ENCODE peak calls at places on chromosomes 13 and 19, in nine cellular contexts. V is left ventricle myocardium inferior, J is IMR-90, P is skeletal muscle cell, L is cardiac muscle cell, Z is AG09309, I is SK-N-SH, X is dorsolateral prefrontal cortex, H is DND-41. C is an unnamed sample.

GRCh38 chr19:4409123-4409933 is 6.9 kb downstream of the CHAF1A start:
- DNase-seq in I (no peak), P (no peak), V (no peak), H (no peak), L (no peak), Z (no peak), X (no peak), J (no peak), C (no peak)

GRCh38 chr19:55018633-55019032 is 19.4 kb downstream of the GP6 start:
- DNase-seq in I (no peak), X (no peak), Z (no peak), J (no peak), H (no peak), V (no peak), P (no peak), L (no peak), C (no peak)

GRCh38 chr19:5514001-5514400 is 53.8 kb downstream of the TINCR start:
- DNase-seq in I (no peak), V (no peak), L (no peak), X (no peak), Z (no peak), J (no peak), H (no peak), P (no peak), C (no peak)

GRCh38 chr13:110893571-110893970 is 21.3 kb downstream of the ANKRD10 start:
- DNase-seq in J (no peak), V (no peak), P (no peak), X (no peak), I (no peak), L (no peak), Z (no peak), H (no peak), C (no peak)

GRCh38 chr19:39428309-39429112 is 7.2 kb downstream of the RPS16 start:
- DNase-seq in V (peak; percentile 74), P (peak; percentile 84), Z (peak; percentile 62), H (no peak), J (peak; percentile 96), X (no peak), L (peak; percentile 92), I (no peak), C (no peak)

GRCh38 chr13:102402292-102402691 is 444 bp upstream of the FGF14 start:
- DNase-seq in I (peak; percentile 88), Z (no peak), J (peak; percentile 39), L (peak; percentile 23), H (no peak), V (peak; percentile 16), X (peak; percentile 65), P (no peak), C (no peak)

GRCh38 chr13:101116826-101117225 is 299.5 kb downstream of the NALCN start:
- DNase-seq in L (no peak), J (no peak), H (no peak), V (no peak), I (no peak), P (no peak), Z (no peak), X (no peak), C (no peak)

GRCh38 chr13:94239135-94239534 is 240.3 kb downstream of the DCT start:
- DNase-seq in P (no peak), H (no peak), X (no peak), Z (peak; percentile 10), J (peak; percentile 87), V (no peak), I (no peak), L (no peak), C (no peak)

GRCh38 chr19:44587863-44588752 is 25.3 kb upstream of the IGSF23 start:
- DNase-seq in Z (peak; percentile 90), X (no peak), J (peak; percentile 96), I (no peak), P (peak; percentile 91), H (no peak), V (no peak), L (no peak), C (no peak)

GRCh38 chr19:44476559-44477408 is 23.5 kb downstream of the ZNF180 start:
- DNase-seq in Z (no peak), L (peak; percentile 6), J (peak; percentile 15), X (no peak), P (no peak), H (no peak), V (no peak), I (no peak), C (no peak)

GRCh38 chr13:110471833-110472162 is 89.7 kb downstream of the RAB20 start:
- DNase-seq in Z (no peak), I (no peak), J (peak; percentile 37), X (peak; percentile 34), H (no peak), L (no peak), V (peak; percentile 49), P (no peak), C (no peak)

GRCh38 chr19:6464070-6464873 is at the start of gene CRB3:
- DNase-seq in H (no peak), J (no peak), P (no peak), Z (no peak), V (no peak), X (no peak), I (no peak), L (no peak), C (no peak)

GRCh38 chr19:2235396-2236284 is 489 bp downstream of the PLEKHJ1 start:
- DNase-seq in X (no peak), H (peak; percentile 46), V (peak; percentile 42), Z (no peak), J (no peak), I (peak; percentile 58), L (peak; percentile 58), P (no peak), C (no peak)

GRCh38 chr13:69796256-69796655 is 311.4 kb upstream of the ATXN8OS start:
- DNase-seq in I (no peak), P (no peak), Z (no peak), L (no peak), V (no peak), X (no peak), J (no peak), H (no peak), C (no peak)

GRCh38 chr19:30430206-30430734 is 58.1 kb downstream of the ZNF536 start:
- DNase-seq in L (no peak), H (no peak), X (no peak), I (no peak), J (no peak), Z (no peak), P (no peak), V (no peak), C (no peak)

GRCh38 chr13:100274942-100275506 is 186.1 kb downstream of the PCCA start:
- DNase-seq in Z (no peak), H (peak; percentile 12), I (no peak), L (no peak), X (no peak), P (no peak), V (no peak), J (peak; percentile 4), C (no peak)

GRCh38 chr13:29472317-29472961 is 123.0 kb downstream of the SLC7A1 start:
- DNase-seq in P (no peak), L (peak; percentile 79), J (peak; percentile 58), V (no peak), I (peak; percentile 72), Z (no peak), H (peak; percentile 53), X (no peak), C (peak; percentile 68)

GRCh38 chr13:112561478-112561877 is 26.5 kb downstream of the TUBGCP3 start:
- DNase-seq in H (no peak), Z (no peak), J (no peak), X (no peak), P (no peak), V (no peak), I (no peak), L (no peak), C (no peak)
- H3K4me3 ChIP-seq in H (no peak overlapping the region), Z (no peak overlapping the region), J (no peak overlapping the region), X (no peak overlapping the region), P (no peak overlapping the region), V (no peak overlapping the region), I (no peak overlapping the region), L (no peak overlapping the region), C (no peak overlapping the region)

GRCh38 chr13:73967397-73968165 is 166.6 kb downstream of the KLF12 start:
- DNase-seq in I (no peak), Z (no peak), H (no peak), X (no peak), P (no peak), J (no peak), V (no peak), L (no peak), C (no peak)
- H3K4me3 ChIP-seq in I (no peak overlapping the region), Z (no peak overlapping the region), H (no peak overlapping the region), X (no peak overlapping the region), P (no peak overlapping the region), J (no peak overlapping the region), V (no peak overlapping the region), L (no peak overlapping the region), C (no peak overlapping the region)

GRCh38 chr13:49638416-49639072 is 10.2 kb downstream of the ARL11 start:
- DNase-seq in P (no peak), I (no peak), J (no peak), V (no peak), Z (no peak), X (no peak), L (no peak), H (no peak), C (no peak)

GRCh38 chr13:49645451-49645850 is 17.1 kb downstream of the ARL11 start:
- DNase-seq in H (no peak), J (no peak), L (no peak), V (no peak), I (no peak), X (no peak), P (no peak), Z (no peak), C (no peak)

GRCh38 chr13:49643003-49643651 is 14.8 kb downstream of the ARL11 start:
- DNase-seq in X (no peak), V (no peak), Z (no peak), I (no peak), L (no peak), H (no peak), J (no peak), P (no peak), C (no peak)

GRCh38 chr13:49637989-49638388 is 9.7 kb downstream of the ARL11 start:
- DNase-seq in L (no peak), Z (no peak), H (no peak), P (no peak), I (no peak), J (no peak), V (no peak), X (no peak), C (no peak)

GRCh38 chr13:49641810-49642291 is 13.5 kb downstream of the ARL11 start:
- DNase-seq in X (no peak), J (peak; percentile 88), H (no peak), P (peak; percentile 47), V (peak; percentile 46), L (no peak), I (no peak), Z (peak; percentile 81), C (no peak)
- H3K4me3 ChIP-seq in X (no peak overlapping the region), J (no peak overlapping the region), H (no peak overlapping the region), P (no peak overlapping the region), V (peak overlapping the region; percentile 41), L (no peak overlapping the region), I (no peak overlapping the region), Z (no peak overlapping the region), C (no peak overlapping the region)

DNA sequence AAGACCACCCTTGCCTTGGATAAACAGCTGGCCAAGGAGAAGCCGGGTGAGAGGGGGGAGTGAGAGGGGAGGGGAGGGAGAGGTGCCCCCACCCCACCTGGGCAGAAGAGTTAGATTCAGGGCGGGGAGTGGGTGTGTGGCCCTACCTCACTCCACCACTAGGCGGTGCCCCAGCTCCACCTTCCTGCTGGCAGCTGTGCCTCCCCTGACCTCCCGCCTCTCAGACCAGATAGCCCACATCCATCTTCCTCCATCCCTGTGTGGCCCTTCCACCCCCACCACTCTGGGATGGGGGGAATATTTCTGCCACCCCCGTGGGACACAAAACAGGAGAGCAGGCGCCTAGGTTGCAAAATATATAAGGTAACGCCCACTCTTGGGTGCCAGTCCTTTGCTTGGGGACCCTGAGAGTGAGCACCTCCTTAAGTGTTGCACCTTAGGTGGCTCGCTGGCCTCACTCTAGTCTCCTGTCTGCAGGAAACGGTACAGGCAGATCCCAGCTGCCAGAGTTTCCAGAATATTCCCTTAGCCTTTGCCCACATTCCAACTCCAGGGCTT is 13.8 kb upstream of the EHD2 start:
- DNase-seq in L (peak; percentile 60), I (peak; percentile 95), H (peak; percentile 47), V (no peak), Z (no peak), J (peak; percentile 34), P (no peak), X (no peak), C (no peak)
- H3K4me3 ChIP-seq in L (no peak overlapping the region), I (no peak overlapping the region), H (no peak overlapping the region), V (no peak overlapping the region), Z (no peak overlapping the region), J (no peak overlapping the region), P (no peak overlapping the region), X (no peak overlapping the region), C (no peak overlapping the region)

C was measured in Jurkat, Clone E6-1.